ENCODE peak calls at places on chromosomes 7 and 10, in four cellular contexts. One of them, this sample, is unnamed.

GRCh38 chr7:30302656-30303311 is 18.4 kb downstream of the ZNRF2 start:
- DNase-seq in cardiac fibroblast: no peak
- DNase-seq in breast epithelium: no peak
- DNase-seq in fibroblast of mammary gland: no peak
- DNase-seq in this sample: no peak

GRCh38 chr10:129345763-129346162 is 121.3 kb upstream of the MGMT start:
- DNase-seq in fibroblast of mammary gland: no peak
- DNase-seq in cardiac fibroblast: no peak
- DNase-seq in breast epithelium: no peak
- DNase-seq in this sample: no peak

GRCh38 chr7:150356265-150356897 is 12.2 kb upstream of the REPIN1 start:
- DNase-seq in fibroblast of mammary gland: peak
- DNase-seq in breast epithelium: no peak
- DNase-seq in cardiac fibroblast: peak
- DNase-seq in this sample: no peak

GRCh38 chr7:64637521-64638445 is 28.1 kb upstream of the ZNF107 start:
- DNase-seq in breast epithelium: peak
- DNase-seq in cardiac fibroblast: no peak
- DNase-seq in fibroblast of mammary gland: no peak
- DNase-seq in this sample: no peak

GRCh38 chr7:128728608-128729007 is 10.6 kb upstream of the CALU start:
- DNase-seq in cardiac fibroblast: no peak
- DNase-seq in breast epithelium: no peak
- DNase-seq in fibroblast of mammary gland: peak
- DNase-seq in this sample: peak

GRCh38 chr10:66804911-66805310 is 120.9 kb upstream of the LRRTM3 start:
- DNase-seq in cardiac fibroblast: no peak
- DNase-seq in fibroblast of mammary gland: no peak
- DNase-seq in breast epithelium: no peak
- DNase-seq in this sample: no peak

GRCh38 chr10:1320739-1321331 is 264.6 kb downstream of the WDR37 start:
- DNase-seq in breast epithelium: no peak
- DNase-seq in cardiac fibroblast: no peak
- DNase-seq in fibroblast of mammary gland: no peak
- DNase-seq in this sample: no peak

GRCh38 chr10:132942101-132942739 is at the start of gene CFAP46:
- DNase-seq in fibroblast of mammary gland: peak
- DNase-seq in breast epithelium: peak
- DNase-seq in cardiac fibroblast: peak
- DNase-seq in this sample: no peak

GRCh38 chr7:99672571-99672970 is 7.2 kb downstream of the CYP3A5 start:
- DNase-seq in breast epithelium: no peak
- DNase-seq in fibroblast of mammary gland: no peak
- DNase-seq in cardiac fibroblast: no peak
- DNase-seq in this sample: no peak

GRCh38 chr10:84354623-84355022 is 26.2 kb downstream of the CCSER2 start:
- DNase-seq in fibroblast of mammary gland: no peak
- DNase-seq in breast epithelium: no peak
- DNase-seq in cardiac fibroblast: no peak
- DNase-seq in this sample: no peak

GRCh38 chr10:84355106-84355505 is 26.7 kb downstream of the CCSER2 start:
- DNase-seq in fibroblast of mammary gland: no peak
- DNase-seq in cardiac fibroblast: no peak
- DNase-seq in breast epithelium: no peak
- DNase-seq in this sample: no peak

GRCh38 chr10:84353052-84353803 is 24.8 kb downstream of the CCSER2 start:
- DNase-seq in breast epithelium: no peak
- DNase-seq in fibroblast of mammary gland: no peak
- DNase-seq in cardiac fibroblast: no peak
- DNase-seq in this sample: no peak

GRCh38 chr10:84358743-84359142 is 30.4 kb downstream of the CCSER2 start:
- DNase-seq in cardiac fibroblast: no peak
- DNase-seq in fibroblast of mammary gland: no peak
- DNase-seq in breast epithelium: no peak
- DNase-seq in this sample: no peak

DNA sequence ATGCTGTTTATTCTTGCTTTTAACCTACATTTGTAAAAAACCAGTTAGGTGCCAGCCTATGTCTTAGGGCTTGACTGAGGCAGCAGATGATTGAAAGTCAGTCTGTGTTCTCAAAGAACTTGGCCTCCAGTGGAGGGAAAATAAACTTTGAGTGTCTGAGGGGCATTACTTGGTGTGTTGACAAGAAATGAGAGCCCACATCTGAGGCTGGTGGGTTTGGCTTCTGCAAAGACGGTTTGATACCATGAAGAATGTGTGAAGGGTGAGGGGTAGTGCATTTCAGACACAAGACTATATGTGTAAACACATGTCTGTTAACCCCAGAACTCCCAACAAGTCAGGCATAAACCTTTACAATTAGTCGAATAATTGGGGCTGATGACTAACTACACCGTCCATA is 28.6 kb downstream of the CCSER2 start:
- DNase-seq in breast epithelium: no peak
- DNase-seq in fibroblast of mammary gland: no peak
- DNase-seq in cardiac fibroblast: no peak
- DNase-seq in this sample: no peak
- TF ChIP-seq CTCF in breast epithelium: no peak
- TF ChIP-seq CTCF in fibroblast of mammary gland: no peak
- TF ChIP-seq CTCF in cardiac fibroblast: no peak
- TF ChIP-seq CTCF in this sample: no peak

DNA sequence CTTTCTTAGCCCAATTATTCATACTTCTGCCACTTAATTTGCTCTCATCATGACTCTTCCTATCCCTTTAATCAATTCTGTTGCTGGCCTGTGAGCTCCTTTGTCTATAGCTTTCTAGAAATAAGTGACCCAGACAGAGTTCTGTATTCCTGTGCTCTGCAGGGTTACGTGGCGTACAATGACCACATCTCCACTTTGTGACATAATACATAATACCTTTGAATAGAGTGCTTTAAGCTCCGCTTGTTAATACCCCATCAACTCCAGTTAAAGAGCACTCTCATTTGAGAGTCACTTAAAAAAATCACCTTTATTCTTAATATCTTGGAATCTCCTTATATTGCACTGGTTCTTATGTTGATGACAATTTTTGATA is 619.0 kb downstream of the PARD3 start:
- DNase-seq in cardiac fibroblast: no peak
- DNase-seq in breast epithelium: no peak
- DNase-seq in fibroblast of mammary gland: no peak
- DNase-seq in this sample: no peak
- H3K4me3 ChIP-seq in cardiac fibroblast: no peak
- H3K4me3 ChIP-seq in breast epithelium: no peak
- H3K4me3 ChIP-seq in fibroblast of mammary gland: no peak
- H3K4me3 ChIP-seq in this sample: no peak

GRCh38 chr10:58460157-58460556 is 52.5 kb upstream of the BICC1 start:
- DNase-seq in fibroblast of mammary gland: no peak
- DNase-seq in cardiac fibroblast: no peak
- DNase-seq in breast epithelium: no peak
- DNase-seq in this sample: no peak

GRCh38 chr10:58453098-58453497 is 59.6 kb upstream of the BICC1 start:
- DNase-seq in fibroblast of mammary gland: no peak
- DNase-seq in cardiac fibroblast: no peak
- DNase-seq in breast epithelium: no peak
- DNase-seq in this sample: no peak

GRCh38 chr10:58456180-58456579 is 56.5 kb upstream of the BICC1 start:
- DNase-seq in breast epithelium: no peak
- DNase-seq in fibroblast of mammary gland: no peak
- DNase-seq in cardiac fibroblast: no peak
- DNase-seq in this sample: no peak

GRCh38 chr10:58459069-58459468 is 53.6 kb upstream of the BICC1 start:
- DNase-seq in cardiac fibroblast: no peak
- DNase-seq in fibroblast of mammary gland: no peak
- DNase-seq in breast epithelium: no peak
- DNase-seq in this sample: no peak

DNA sequence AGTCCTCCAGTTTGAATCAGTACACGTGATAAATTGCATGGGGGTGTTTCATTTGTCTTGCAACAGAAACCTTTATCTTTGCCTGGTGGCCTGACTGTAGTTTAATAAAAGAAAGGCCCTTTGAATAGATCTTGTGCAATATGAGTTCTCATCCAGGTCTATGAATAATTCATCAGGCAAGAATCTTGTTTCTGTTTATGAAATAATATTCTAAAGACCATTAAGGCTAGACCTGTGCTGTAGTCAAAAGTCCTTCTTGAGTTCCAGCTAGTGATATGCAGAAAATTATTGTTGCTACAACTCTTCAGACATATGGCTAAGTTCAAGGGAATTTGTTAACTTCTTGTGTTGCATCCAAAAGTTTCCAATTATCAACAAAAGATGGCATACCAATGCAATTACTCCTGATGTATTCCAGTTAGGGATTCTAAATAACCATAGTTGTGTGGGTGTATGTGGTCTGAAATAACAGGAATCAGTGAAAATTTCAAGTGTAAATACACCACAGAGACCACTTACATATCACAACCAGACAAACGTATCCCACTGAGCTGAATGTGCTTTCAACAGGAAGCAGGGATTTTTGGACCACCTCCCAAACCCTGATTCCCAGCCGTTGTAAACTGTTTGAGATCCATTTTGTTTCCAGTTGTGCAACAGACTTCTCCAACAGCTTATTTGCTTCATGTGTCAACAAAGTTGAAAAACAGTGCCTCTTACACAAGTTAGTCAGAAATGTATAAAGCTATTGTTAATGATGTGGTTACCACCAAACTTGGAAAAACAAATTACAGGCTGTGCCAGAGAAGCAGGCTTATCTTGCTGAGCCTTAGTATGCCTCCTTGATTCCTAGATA is 54.7 kb upstream of the BICC1 start:
- DNase-seq in cardiac fibroblast: peak
- DNase-seq in breast epithelium: peak
- DNase-seq in fibroblast of mammary gland: peak
- DNase-seq in this sample: peak
- TF ChIP-seq CTCF in cardiac fibroblast: no peak
- TF ChIP-seq CTCF in breast epithelium: no peak
- TF ChIP-seq CTCF in fibroblast of mammary gland: no peak
- TF ChIP-seq CTCF in this sample: no peak

DNA sequence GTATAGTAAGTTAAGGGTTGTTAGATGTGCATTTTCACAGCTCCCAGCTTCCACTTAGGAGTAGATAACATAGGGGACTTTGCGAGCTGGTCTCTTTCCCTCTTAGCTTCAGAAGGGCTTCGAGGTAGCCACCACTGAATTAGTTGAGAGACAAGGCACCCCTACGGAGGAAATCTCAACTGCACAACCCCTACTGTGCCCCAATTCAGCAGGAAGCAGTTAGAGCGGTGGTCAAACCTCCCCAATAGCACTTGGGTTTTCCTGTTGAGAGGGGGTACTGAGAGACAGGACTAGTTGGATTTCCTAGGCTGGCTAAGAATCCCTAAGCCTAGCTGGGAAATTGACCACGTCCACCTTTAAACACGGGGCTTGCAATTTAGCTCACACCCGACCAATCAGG is 1.1 kb upstream of the HERPUD2 start:
- DNase-seq in breast epithelium: no peak
- DNase-seq in fibroblast of mammary gland: no peak
- DNase-seq in cardiac fibroblast: no peak
- DNase-seq in this sample: no peak
- H3K4me3 ChIP-seq in breast epithelium: peak
- H3K4me3 ChIP-seq in fibroblast of mammary gland: peak
- H3K4me3 ChIP-seq in cardiac fibroblast: peak
- H3K4me3 ChIP-seq in this sample: peak

DNA sequence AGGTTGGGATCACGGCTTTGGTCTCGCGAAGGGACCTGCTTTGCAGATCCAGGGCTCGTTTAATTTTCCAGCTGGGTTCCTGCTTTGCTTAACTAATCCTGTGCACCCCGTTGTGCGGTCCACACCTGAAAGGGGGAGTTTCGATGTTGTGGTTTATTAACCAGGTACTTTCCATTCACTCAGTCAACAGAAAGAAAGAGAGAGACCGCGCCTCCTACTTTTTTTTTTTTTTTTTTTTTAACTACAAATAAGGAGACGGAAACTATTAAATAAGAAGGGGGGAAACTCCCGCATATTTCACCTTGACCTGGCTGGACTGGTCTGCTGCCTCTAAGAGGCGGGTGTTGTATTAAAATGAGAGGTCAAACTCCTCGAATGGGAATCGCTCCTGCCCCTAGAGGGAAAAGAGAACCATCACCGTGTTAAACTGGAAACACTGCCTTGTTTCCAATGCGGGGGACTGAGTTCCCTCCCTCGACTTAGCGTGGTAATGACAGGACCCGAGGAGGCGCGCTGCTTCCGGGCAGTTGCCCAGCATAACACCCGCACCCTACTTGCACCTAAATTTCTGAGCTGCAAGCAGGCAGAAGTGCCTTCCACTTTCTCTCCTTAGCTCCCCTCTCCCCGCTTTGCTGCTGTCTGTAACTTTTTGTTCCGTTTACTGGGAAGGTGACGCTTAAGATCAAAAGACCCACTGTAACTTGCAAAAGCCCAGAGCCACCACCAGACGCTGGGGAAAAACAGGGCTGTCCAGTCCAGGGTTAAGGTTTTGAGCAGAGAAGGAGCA is 1.1 kb upstream of the ITGB8 start:
- DNase-seq in cardiac fibroblast: peak
- DNase-seq in breast epithelium: peak
- DNase-seq in fibroblast of mammary gland: peak
- DNase-seq in this sample: peak
- TF ChIP-seq CTCF in cardiac fibroblast: peak
- TF ChIP-seq CTCF in breast epithelium: peak
- TF ChIP-seq CTCF in fibroblast of mammary gland: peak
- TF ChIP-seq CTCF in this sample: peak

DNA sequence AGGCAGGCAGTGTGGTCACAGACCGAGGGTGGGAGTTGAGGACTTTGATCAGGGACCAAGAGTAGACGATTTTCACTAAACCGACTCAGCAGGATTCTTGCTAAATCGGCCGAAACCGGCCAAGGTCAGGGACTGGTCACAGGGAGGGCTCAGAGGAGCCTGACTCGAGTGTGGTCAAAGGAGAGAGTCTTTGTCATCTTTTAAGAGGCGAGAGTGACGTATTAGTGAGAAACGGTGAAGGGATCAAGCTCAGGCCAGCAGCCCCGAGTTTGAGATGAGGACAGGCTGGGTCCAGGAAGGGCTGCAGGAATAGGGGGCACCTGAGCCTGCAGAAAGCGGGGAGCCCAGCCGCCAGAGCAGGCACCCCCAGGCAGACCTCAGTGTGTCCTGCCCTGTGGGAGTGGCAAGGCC is 41.6 kb upstream of the FAM20C start:
- DNase-seq in fibroblast of mammary gland: peak
- DNase-seq in cardiac fibroblast: no peak
- DNase-seq in breast epithelium: no peak
- DNase-seq in this sample: no peak
- H3K4me3 ChIP-seq in fibroblast of mammary gland: no peak
- H3K4me3 ChIP-seq in cardiac fibroblast: no peak
- H3K4me3 ChIP-seq in breast epithelium: no peak
- H3K4me3 ChIP-seq in this sample: no peak

GRCh38 chr10:100814751-100815474 is 69.5 kb downstream of the PAX2 start:
- DNase-seq in fibroblast of mammary gland: no peak
- DNase-seq in cardiac fibroblast: no peak
- DNase-seq in breast epithelium: no peak
- DNase-seq in this sample: no peak

GRCh38 chr10:100812978-100813377 is 67.6 kb downstream of the PAX2 start:
- DNase-seq in fibroblast of mammary gland: no peak
- DNase-seq in cardiac fibroblast: no peak
- DNase-seq in breast epithelium: no peak
- DNase-seq in this sample: no peak

GRCh38 chr10:100819424-100819823 is 74.0 kb downstream of the PAX2 start:
- DNase-seq in cardiac fibroblast: no peak
- DNase-seq in fibroblast of mammary gland: no peak
- DNase-seq in breast epithelium: no peak
- DNase-seq in this sample: no peak

GRCh38 chr10:100816671-100817070 is 71.3 kb downstream of the PAX2 start:
- DNase-seq in breast epithelium: no peak
- DNase-seq in cardiac fibroblast: no peak
- DNase-seq in fibroblast of mammary gland: no peak
- DNase-seq in this sample: no peak

GRCh38 chr10:100817268-100817839 is 72.0 kb downstream of the PAX2 start:
- DNase-seq in cardiac fibroblast: no peak
- DNase-seq in breast epithelium: no peak
- DNase-seq in fibroblast of mammary gland: no peak
- DNase-seq in this sample: no peak
- TF ChIP-seq CTCF in cardiac fibroblast: no peak
- TF ChIP-seq CTCF in breast epithelium: no peak
- TF ChIP-seq CTCF in fibroblast of mammary gland: no peak
- TF ChIP-seq CTCF in this sample: no peak

This sample was measured in astrocyte of the cerebellum.